ENCODE peak calls at places on chromosomes 13 and 19, in ten cellular contexts. D, F, A, I, Z, Q, W, J, U and V are unnamed samples.

GRCh38 chr19:15285896-15286591 is 46.3 kb downstream of the BRD4 start:
- DNase-seq in D (no peak), F (no peak), A (peak; percentile 88), I (no peak), Z (no peak), Q (no peak), W (no peak), J (no peak), U (no peak), V (no peak)

GRCh38 chr19:23762884-23763711 is 4.4 kb upstream of the ZNF681 start:
- DNase-seq in D (peak; percentile 56), F (peak; percentile 67), A (peak; percentile 96), I (peak; percentile 88), Z (peak; percentile 76), Q (peak; percentile 81), W (peak; percentile 95), J (no peak), U (peak; percentile 86), V (no peak)

GRCh38 chr19:5952193-5953033 is 25.5 kb downstream of the RANBP3 start:
- DNase-seq in D (no peak), F (no peak), A (peak; percentile 43), I (no peak), Z (no peak), Q (no peak), W (no peak), J (no peak), U (no peak), V (no peak)

GRCh38 chr19:44812142-44812718 is 3.3 kb downstream of the BCAM start:
- DNase-seq in D (no peak), F (no peak), A (no peak), I (no peak), Z (no peak), Q (no peak), W (no peak), J (no peak), U (no peak), V (no peak)

GRCh38 chr13:61010358-61010757 is 405.3 kb downstream of the PCDH20 start:
- DNase-seq in D (no peak), F (no peak), A (no peak), I (no peak), Z (no peak), Q (no peak), W (no peak), J (no peak), U (no peak), V (no peak)

GRCh38 chr19:44889830-44890365 is 1.2 kb upstream of the TOMM40 start:
- DNase-seq in D (no peak), F (no peak), A (no peak), I (no peak), Z (no peak), Q (no peak), W (no peak), J (no peak), U (no peak), V (no peak)

GRCh38 chr19:34135033-34135370 is 37.3 kb upstream of the LSM14A start:
- DNase-seq in D (no peak), F (no peak), A (no peak), I (no peak), Z (no peak), Q (no peak), W (no peak), J (no peak), U (no peak), V (no peak)

GRCh38 chr13:50713849-50714248 is 129.6 kb downstream of the DLEU7 start:
- DNase-seq in D (peak; percentile 98), F (peak; percentile 81), A (no peak), I (no peak), Z (no peak), Q (peak; percentile 6), W (no peak), J (no peak), U (peak; percentile 82), V (no peak)

GRCh38 chr13:28611654-28612131 is 47.2 kb upstream of the POMP start:
- DNase-seq in D (no peak), F (no peak), A (no peak), I (no peak), Z (no peak), Q (no peak), W (no peak), J (no peak), U (peak; percentile 61), V (peak; percentile 23)

GRCh38 chr13:46831588-46832194 is 34.7 kb upstream of the ESD start:
- DNase-seq in D (peak; percentile 18), F (peak; percentile 37), A (peak; percentile 43), I (no peak), Z (no peak), Q (peak; percentile 11), W (no peak), J (peak; percentile 35), U (peak; percentile 49), V (peak; percentile 60)

GRCh38 chr19:57279418-57280164 is 694 bp upstream of the ZNF460 start:
- DNase-seq in D (peak; percentile 99), F (peak; percentile 92), A (peak; percentile 94), I (peak; percentile 91), Z (peak; percentile 80), Q (peak; percentile 81), W (peak; percentile 92), J (peak; percentile 90), U (peak; percentile 91), V (peak; percentile 93)

GRCh38 chr19:7595466-7596133 is at the start of gene CAMSAP3:
- DNase-seq in D (no peak), F (peak; percentile 38), A (peak; percentile 81), I (peak; percentile 61), Z (peak; percentile 74), Q (peak; percentile 26), W (peak; percentile 74), J (peak; percentile 6), U (no peak), V (no peak)

GRCh38 chr19:33393286-33394005 is 19.9 kb downstream of the CEBPG start:
- DNase-seq in D (no peak), F (no peak), A (no peak), I (peak; percentile 10), Z (no peak), Q (no peak), W (no peak), J (no peak), U (no peak), V (no peak)

GRCh38 chr19:31160346-31160926 is 188.8 kb downstream of the TSHZ3 start:
- DNase-seq in D (peak; percentile 58), F (no peak), A (no peak), I (no peak), Z (no peak), Q (no peak), W (no peak), J (no peak), U (no peak), V (no peak)

GRCh38 chr13:69579351-69579750 is 528.3 kb upstream of the ATXN8OS start:
- DNase-seq in D (no peak), F (peak; percentile 3), A (peak; percentile 3), I (no peak), Z (no peak), Q (no peak), W (no peak), J (no peak), U (no peak), V (no peak)

GRCh38 chr13:48532146-48532472 is 771 bp downstream of the RCBTB2 start:
- DNase-seq in D (peak; percentile 39), F (no peak), A (no peak), I (no peak), Z (no peak), Q (no peak), W (no peak), J (no peak), U (no peak), V (no peak)